ENCODE peak calls at places on chromosomes 13 and 19, in four cellular contexts. S is HepG2, H is foreskin keratinocyte, N is AG08396. M is an unnamed sample.

GRCh38 chr13:52723181-52723580 is 16.4 kb downstream of the CNMD start:
- DNase-seq in S (no peak), H (no peak), N (no peak), M (no peak)

GRCh38 chr19:56097306-56097705 is 23.8 kb downstream of the ZNF787 start:
- DNase-seq in S (no peak), H (no peak), N (no peak), M (no peak)

GRCh38 chr13:40595693-40596092 is 70.7 kb downstream of the FOXO1 start:
- DNase-seq in S (no peak), H (no peak), N (no peak), M (no peak)

GRCh38 chr13:109088101-109088500 is 458.7 kb downstream of the MYO16 start:
- DNase-seq in S (no peak), H (peak; percentile 51), N (no peak), M (no peak)

GRCh38 chr19:55300821-55301458 is 17.1 kb downstream of the BRSK1 start:
- DNase-seq in S (no peak), H (no peak), N (no peak), M (no peak)

GRCh38 chr13:75724742-75725504 is 88.8 kb downstream of the LMO7 start:
- DNase-seq in S (no peak), H (no peak), N (no peak), M (no peak)

GRCh38 chr13:46775385-46776065 is 21.4 kb downstream of the ESD start:
- DNase-seq in S (no peak), H (no peak), N (no peak), M (no peak)

GRCh38 chr13:42981317-42981716 is 10.7 kb downstream of the EPSTI1 start:
- DNase-seq in S (no peak), H (peak; percentile 42), N (no peak), M (no peak)

GRCh38 chr13:51266642-51267041 is 44.4 kb downstream of the FAM124A start:
- DNase-seq in S (no peak), H (no peak), N (no peak), M (no peak)

GRCh38 chr19:13054605-13055212 is 47.9 kb downstream of the LYL1 start:
- DNase-seq in S (no peak), H (no peak), N (no peak), M (no peak)

GRCh38 chr19:21197589-21198295 is 55.9 kb downstream of the ZNF431 start:
- DNase-seq in S (no peak), H (no peak), N (no peak), M (no peak)

GRCh38 chr13:39881887-39882286 is 226.4 kb downstream of the COG6 start:
- DNase-seq in S (no peak), H (peak; percentile 83), N (no peak), M (no peak)

GRCh38 chr19:7698583-7698982 is 3.3 kb downstream of the FCER2 start:
- DNase-seq in S (no peak), H (no peak), N (no peak), M (no peak)

GRCh38 chr13:44298314-44298713 is 75.3 kb upstream of the SERP2 start:
- DNase-seq in S (no peak), H (peak; percentile 44), N (no peak), M (no peak)

GRCh38 chr13:49046002-49046401 is 70.3 kb downstream of the FNDC3A start:
- DNase-seq in S (no peak), H (no peak), N (no peak), M (no peak)

GRCh38 chr19:29277107-29277506 is 64.2 kb upstream of the UQCRFS1 start:
- DNase-seq in S (no peak), H (no peak), N (peak; percentile 24), M (no peak)

GRCh38 chr13:27481766-27482165 is 31.4 kb upstream of the MTIF3 start:
- DNase-seq in S (peak; percentile 37), H (peak; percentile 25), N (peak; percentile 48), M (no peak)